ENCODE peak calls at places on chromosomes 16 and 17, in six cellular contexts. One of them, this sample, is unnamed.

GRCh38 chr16:49382916-49383315 is 9.3 kb downstream of the C16orf78 start:
- DNase-seq in GM12878: no peak
- DNase-seq in GM12865: peak; percentile 38
- DNase-seq in GM13977: no peak
- DNase-seq in pancreas: no peak
- DNase-seq in psoas muscle: no peak
- DNase-seq in this sample: no peak

GRCh38 chr16:23092072-23092800 is 57.0 kb downstream of the USP31 start:
- DNase-seq in GM12878: no peak
- DNase-seq in GM12865: no peak
- DNase-seq in GM13977: no peak
- DNase-seq in pancreas: no peak
- DNase-seq in psoas muscle: no peak
- DNase-seq in this sample: no peak

GRCh38 chr17:17214646-17215436 is 8.7 kb upstream of the PLD6 start:
- DNase-seq in GM12878: no peak
- DNase-seq in GM12865: no peak
- DNase-seq in GM13977: no peak
- DNase-seq in pancreas: peak; percentile 72
- DNase-seq in psoas muscle: no peak
- DNase-seq in this sample: no peak

GRCh38 chr16:87848676-87849345 is 20.5 kb downstream of the SLC7A5 start:
- DNase-seq in GM12878: no peak
- DNase-seq in GM12865: no peak
- DNase-seq in GM13977: no peak
- DNase-seq in pancreas: peak; percentile 59
- DNase-seq in psoas muscle: no peak
- DNase-seq in this sample: no peak

GRCh38 chr16:23196577-23196976 is 14.0 kb downstream of the SCNN1G start:
- DNase-seq in GM12878: no peak
- DNase-seq in GM12865: no peak
- DNase-seq in GM13977: no peak
- DNase-seq in pancreas: no peak
- DNase-seq in psoas muscle: no peak
- DNase-seq in this sample: no peak

GRCh38 chr16:56195151-56195550 is 3.9 kb downstream of the GNAO1 start:
- DNase-seq in GM12878: no peak
- DNase-seq in GM12865: no peak
- DNase-seq in GM13977: no peak
- DNase-seq in pancreas: no peak
- DNase-seq in psoas muscle: no peak
- DNase-seq in this sample: no peak

GRCh38 chr16:17277981-17278381 is 192.8 kb downstream of the XYLT1 start:
- DNase-seq in GM12878: no peak
- DNase-seq in GM12865: peak; percentile 61
- DNase-seq in GM13977: peak; percentile 31
- DNase-seq in pancreas: no peak
- DNase-seq in psoas muscle: no peak
- DNase-seq in this sample: peak; percentile 25

GRCh38 chr17:77312786-77313599 is 172.2 kb downstream of the SEC14L1 start:
- DNase-seq in GM12878: no peak
- DNase-seq in GM12865: no peak
- DNase-seq in GM13977: no peak
- DNase-seq in pancreas: peak; percentile 62
- DNase-seq in psoas muscle: no peak
- DNase-seq in this sample: no peak

GRCh38 chr17:50564916-50565315 is 4.4 kb downstream of the CACNA1G start:
- DNase-seq in GM12878: no peak
- DNase-seq in GM12865: no peak
- DNase-seq in GM13977: no peak
- DNase-seq in pancreas: no peak
- DNase-seq in psoas muscle: peak; percentile 84
- DNase-seq in this sample: no peak

GRCh38 chr16:80684906-80685305 is 119.5 kb downstream of the CDYL2 start:
- DNase-seq in GM12878: no peak
- DNase-seq in GM12865: no peak
- DNase-seq in GM13977: no peak
- DNase-seq in pancreas: no peak
- DNase-seq in psoas muscle: no peak
- DNase-seq in this sample: no peak

GRCh38 chr17:79792984-79793923 is 3.6 kb downstream of the CBX8 start:
- DNase-seq in GM12878: no peak
- DNase-seq in GM12865: no peak
- DNase-seq in GM13977: no peak
- DNase-seq in pancreas: peak; percentile 81
- DNase-seq in psoas muscle: peak; percentile 55
- DNase-seq in this sample: no peak

GRCh38 chr17:56819431-56820145 is 14.1 kb downstream of the C17orf67 start:
- DNase-seq in GM12878: peak; percentile 53
- DNase-seq in GM12865: peak; percentile 80
- DNase-seq in GM13977: peak; percentile 78
- DNase-seq in pancreas: no peak
- DNase-seq in psoas muscle: peak; percentile 27
- DNase-seq in this sample: peak; percentile 38

GRCh38 chr16:65418435-65418834 is 296.6 kb upstream of the CDH11 start:
- DNase-seq in GM12878: no peak
- DNase-seq in GM12865: no peak
- DNase-seq in GM13977: no peak
- DNase-seq in pancreas: no peak
- DNase-seq in psoas muscle: no peak
- DNase-seq in this sample: no peak

GRCh38 chr16:54821731-54822130 is 108.9 kb upstream of the IRX5 start:
- DNase-seq in GM12878: no peak
- DNase-seq in GM12865: no peak
- DNase-seq in GM13977: no peak
- DNase-seq in pancreas: no peak
- DNase-seq in psoas muscle: no peak
- DNase-seq in this sample: no peak

GRCh38 chr16:29148867-29149272 is 164.0 kb downstream of the LAT start:
- DNase-seq in GM12878: no peak
- DNase-seq in GM12865: no peak
- DNase-seq in GM13977: peak; percentile 33
- DNase-seq in pancreas: no peak
- DNase-seq in psoas muscle: no peak
- DNase-seq in this sample: no peak

GRCh38 chr16:381788-382717 is at the start of gene PGAP6:
- DNase-seq in GM12878: no peak
- DNase-seq in GM12865: peak; percentile 84
- DNase-seq in GM13977: peak; percentile 96
- DNase-seq in pancreas: peak; percentile 82
- DNase-seq in psoas muscle: peak; percentile 75
- DNase-seq in this sample: peak; percentile 73

GRCh38 chr17:49146620-49147306 is 14.2 kb downstream of the B4GALNT2 start:
- DNase-seq in GM12878: no peak
- DNase-seq in GM12865: no peak
- DNase-seq in GM13977: no peak
- DNase-seq in pancreas: no peak
- DNase-seq in psoas muscle: no peak
- DNase-seq in this sample: no peak

GRCh38 chr17:50301891-50302584 is 27.8 kb downstream of the TMEM92 start:
- DNase-seq in GM12878: no peak
- DNase-seq in GM12865: no peak
- DNase-seq in GM13977: no peak
- DNase-seq in pancreas: no peak
- DNase-seq in psoas muscle: no peak
- DNase-seq in this sample: no peak

GRCh38 chr16:24829153-24829552 is 16.6 kb upstream of the SLC5A11 start:
- DNase-seq in GM12878: no peak
- DNase-seq in GM12865: no peak
- DNase-seq in GM13977: no peak
- DNase-seq in pancreas: no peak
- DNase-seq in psoas muscle: no peak
- DNase-seq in this sample: no peak

GRCh38 chr17:43940630-43941029 is 1.6 kb downstream of the PPY start:
- DNase-seq in GM12878: no peak
- DNase-seq in GM12865: no peak
- DNase-seq in GM13977: no peak
- DNase-seq in pancreas: no peak
- DNase-seq in psoas muscle: no peak
- DNase-seq in this sample: no peak

GRCh38 chr17:80491478-80492342 is 15.3 kb upstream of the NPTX1 start:
- DNase-seq in GM12878: no peak
- DNase-seq in GM12865: no peak
- DNase-seq in GM13977: no peak
- DNase-seq in pancreas: no peak
- DNase-seq in psoas muscle: no peak
- DNase-seq in this sample: no peak

GRCh38 chr17:46819906-46820351 is 1.4 kb upstream of the WNT3 start:
- DNase-seq in GM12878: no peak
- DNase-seq in GM12865: no peak
- DNase-seq in GM13977: no peak
- DNase-seq in pancreas: no peak
- DNase-seq in psoas muscle: no peak
- DNase-seq in this sample: no peak

GRCh38 chr16:632486-633335 is 1.9 kb downstream of the WFIKKN1 start:
- DNase-seq in GM12878: no peak
- DNase-seq in GM12865: no peak
- DNase-seq in GM13977: no peak
- DNase-seq in pancreas: peak; percentile 80
- DNase-seq in psoas muscle: peak; percentile 17
- DNase-seq in this sample: no peak

GRCh38 chr17:6981426-6981825 is 14.4 kb upstream of the ALOX12 start:
- DNase-seq in GM12878: no peak
- DNase-seq in GM12865: no peak
- DNase-seq in GM13977: no peak
- DNase-seq in pancreas: no peak
- DNase-seq in psoas muscle: no peak
- DNase-seq in this sample: no peak

GRCh38 chr16:68257906-68258800 is 6.2 kb upstream of the SLC7A6 start:
- DNase-seq in GM12878: no peak
- DNase-seq in GM12865: no peak
- DNase-seq in GM13977: no peak
- DNase-seq in pancreas: no peak
- DNase-seq in psoas muscle: no peak
- DNase-seq in this sample: no peak

GRCh38 chr17:74750039-74750326 is 1.6 kb downstream of the NHERF1 start:
- DNase-seq in GM12878: no peak
- DNase-seq in GM12865: no peak
- DNase-seq in GM13977: no peak
- DNase-seq in pancreas: no peak
- DNase-seq in psoas muscle: no peak
- DNase-seq in this sample: no peak

DNA sequence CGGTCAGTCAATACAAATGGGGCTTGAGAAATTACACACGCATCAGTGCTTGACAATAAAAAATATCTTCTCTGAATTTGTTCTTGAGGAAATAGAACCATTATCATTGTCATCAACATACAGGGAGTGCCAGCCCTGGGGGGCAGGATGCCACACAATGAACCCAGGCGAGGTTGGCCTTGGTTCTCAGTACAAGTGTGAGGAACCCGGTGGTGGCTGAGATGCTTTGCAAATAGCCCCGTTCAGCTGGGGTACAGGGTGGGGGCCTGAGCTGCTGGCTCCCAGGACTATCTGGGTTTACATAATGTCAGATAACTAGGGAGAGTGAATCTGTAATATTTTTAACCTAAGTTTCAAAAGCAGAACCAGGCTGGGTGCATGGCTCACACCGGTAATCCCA is 112.8 kb upstream of the CDC42EP4 start:
- DNase-seq in GM12878: no peak
- DNase-seq in GM12865: no peak
- DNase-seq in GM13977: no peak
- DNase-seq in pancreas: no peak
- DNase-seq in psoas muscle: no peak
- DNase-seq in this sample: no peak
- TF ChIP-seq CTCF in GM12878: no peak
- TF ChIP-seq CTCF in GM12865: no peak
- TF ChIP-seq CTCF in GM13977: no peak
- TF ChIP-seq CTCF in pancreas: no peak
- TF ChIP-seq CTCF in psoas muscle: no peak
- TF ChIP-seq CTCF in this sample: no peak

GRCh38 chr16:78479723-78480122 is 380.3 kb downstream of the WWOX start:
- DNase-seq in GM12878: no peak
- DNase-seq in GM12865: no peak
- DNase-seq in GM13977: no peak
- DNase-seq in pancreas: no peak
- DNase-seq in psoas muscle: no peak
- DNase-seq in this sample: no peak

GRCh38 chr16:78483124-78483992 is 383.9 kb downstream of the WWOX start:
- DNase-seq in GM12878: no peak
- DNase-seq in GM12865: no peak
- DNase-seq in GM13977: no peak
- DNase-seq in pancreas: no peak
- DNase-seq in psoas muscle: no peak
- DNase-seq in this sample: no peak

GRCh38 chr16:78474762-78475161 is 375.3 kb downstream of the WWOX start:
- DNase-seq in GM12878: peak; percentile 13
- DNase-seq in GM12865: peak; percentile 5
- DNase-seq in GM13977: no peak
- DNase-seq in pancreas: no peak
- DNase-seq in psoas muscle: no peak
- DNase-seq in this sample: no peak

GRCh38 chr16:78480588-78480987 is 381.1 kb downstream of the WWOX start:
- DNase-seq in GM12878: no peak
- DNase-seq in GM12865: no peak
- DNase-seq in GM13977: no peak
- DNase-seq in pancreas: no peak
- DNase-seq in psoas muscle: no peak
- DNase-seq in this sample: no peak

GRCh38 chr16:78478267-78478821 is 378.9 kb downstream of the WWOX start:
- DNase-seq in GM12878: no peak
- DNase-seq in GM12865: no peak
- DNase-seq in GM13977: no peak
- DNase-seq in pancreas: no peak
- DNase-seq in psoas muscle: no peak
- DNase-seq in this sample: no peak
- TF ChIP-seq CTCF in GM12878: peak; percentile 35
- TF ChIP-seq CTCF in GM12865: no peak
- TF ChIP-seq CTCF in GM13977: peak; percentile 3
- TF ChIP-seq CTCF in pancreas: no peak
- TF ChIP-seq CTCF in psoas muscle: peak; percentile 26
- TF ChIP-seq CTCF in this sample: no peak

GRCh38 chr17:78314683-78315354 is 45.1 kb downstream of the SOCS3 start:
- DNase-seq in GM12878: no peak
- DNase-seq in GM12865: no peak
- DNase-seq in GM13977: no peak
- DNase-seq in pancreas: no peak
- DNase-seq in psoas muscle: no peak
- DNase-seq in this sample: no peak
- TF ChIP-seq CTCF in GM12878: no peak
- TF ChIP-seq CTCF in GM12865: peak; percentile 19
- TF ChIP-seq CTCF in GM13977: no peak
- TF ChIP-seq CTCF in pancreas: no peak
- TF ChIP-seq CTCF in psoas muscle: no peak
- TF ChIP-seq CTCF in this sample: no peak

GRCh38 chr17:35546489-35546888 is 9.0 kb upstream of the SLFN12L start:
- DNase-seq in GM12878: no peak
- DNase-seq in GM12865: no peak
- DNase-seq in GM13977: no peak
- DNase-seq in pancreas: no peak
- DNase-seq in psoas muscle: no peak
- DNase-seq in this sample: no peak
- TF ChIP-seq CTCF in GM12878: no peak
- TF ChIP-seq CTCF in GM12865: no peak
- TF ChIP-seq CTCF in GM13977: no peak
- TF ChIP-seq CTCF in pancreas: no peak
- TF ChIP-seq CTCF in psoas muscle: no peak
- TF ChIP-seq CTCF in this sample: no peak

This sample was measured in activated B cell treated with CpG ODN at 0.5 μM for 24 hours.